ENCODE peak calls at places on chromosomes 6 and 20, in five cellular contexts. S, I, W, M and H are unnamed samples.
A peak's percentile ranks its signal among the peaks of the same experiment; 100 is the strongest.

GRCh38 chr6:7184502-7184901 is 76.7 kb downstream of the RREB1 start:
- DNase-seq in W (no peak), M (no peak), S (no peak), I (peak; percentile 74), H (peak; percentile 13)

GRCh38 chr20:41643504-41643938 is 25.3 kb upstream of the CHD6 start:
- DNase-seq in I (peak; percentile 71), W (no peak), S (peak; percentile 76), M (no peak), H (peak; percentile 54)

GRCh38 chr6:153130515-153131036 is 506 bp downstream of the RGS17 start:
- DNase-seq in W (no peak), S (peak; percentile 49), I (peak; percentile 16), M (no peak), H (peak; percentile 17)

GRCh38 chr6:149628865-149629544 is 19.5 kb downstream of the KATNA1 start:
- DNase-seq in I (peak; percentile 49), S (no peak), W (no peak), M (no peak), H (no peak)

GRCh38 chr6:93523365-93523764 is 104.0 kb upstream of the EPHA7 start:
- DNase-seq in M (no peak), W (no peak), S (no peak), I (no peak), H (no peak)

GRCh38 chr20:43955244-43956191 is 40.9 kb downstream of the TOX2 start:
- DNase-seq in I (peak; percentile 95), M (peak; percentile 35), W (peak; percentile 16), S (no peak), H (peak; percentile 99)

GRCh38 chr6:36694616-36695015 is 3.0 kb upstream of the RAB44 start:
- DNase-seq in I (no peak), S (no peak), M (no peak), W (no peak), H (no peak)

GRCh38 chr6:112235956-112236355 is 18.4 kb downstream of the LAMA4 start:
- DNase-seq in W (no peak), S (no peak), I (peak; percentile 33), M (no peak), H (no peak)

GRCh38 chr6:25866011-25866410 is 8.0 kb downstream of the SLC17A3 start:
- DNase-seq in W (no peak), M (peak; percentile 79), S (no peak), I (no peak), H (no peak)

GRCh38 chr20:9646375-9646774 is 132.0 kb downstream of the LAMP5 start:
- DNase-seq in W (no peak), S (no peak), I (no peak), M (no peak), H (no peak)

GRCh38 chr6:7758456-7758855 is 32.6 kb downstream of the BMP6 start:
- DNase-seq in I (peak; percentile 40), W (no peak), M (no peak), S (no peak), H (peak; percentile 38)

GRCh38 chr6:15791401-15792137 is 128.7 kb upstream of the DTNBP1 start:
- DNase-seq in I (peak; percentile 65), W (no peak), S (no peak), M (no peak), H (no peak)

GRCh38 chr6:21074484-21074883 is 519.1 kb upstream of the SOX4 start:
- DNase-seq in M (no peak), I (no peak), W (no peak), S (no peak), H (no peak)

GRCh38 chr6:162467679-162468078 is 259.9 kb downstream of the PRKN start:
- DNase-seq in S (peak; percentile 24), I (no peak), W (no peak), M (no peak), H (no peak)

GRCh38 chr6:45991189-45991588 is 24.5 kb downstream of the CLIC5 start:
- DNase-seq in W (no peak), S (no peak), I (no peak), M (no peak), H (no peak)

GRCh38 chr6:156658186-156658585 is 119.0 kb upstream of the ARID1B start:
- DNase-seq in I (no peak), S (no peak), M (no peak), W (peak; percentile 23), H (no peak)

GRCh38 chr6:158031445-158032353 is 50.0 kb downstream of the SYNJ2 start:
- DNase-seq in I (no peak), W (peak; percentile 27), S (peak; percentile 70), M (no peak), H (no peak)

GRCh38 chr6:74369556-74369993 is 673.6 kb downstream of the CD109 start:
- DNase-seq in W (no peak), S (no peak), I (peak; percentile 90), M (no peak), H (no peak)

GRCh38 chr6:144158133-144158532 is 7.8 kb downstream of the STX11 start:
- DNase-seq in I (no peak), S (no peak), M (no peak), W (peak; percentile 54), H (peak; percentile 41)

GRCh38 chr6:73491371-73491770 is 29.5 kb downstream of the EEF1A1 start:
- DNase-seq in W (no peak), S (no peak), I (peak; percentile 7), M (no peak), H (no peak)

GRCh38 chr20:43731469-43731868 is 4.7 kb upstream of the GTSF1L start:
- DNase-seq in I (no peak), M (no peak), S (peak; percentile 42), W (no peak), H (no peak)

GRCh38 chr20:59598625-59599310 is 5.6 kb upstream of the PHACTR3 start:
- DNase-seq in S (peak; percentile 37), I (peak; percentile 37), W (no peak), M (no peak), H (peak; percentile 87)

GRCh38 chr6:157054531-157054979 is 268.8 kb downstream of the TMEM242 start:
- DNase-seq in M (peak; percentile 72), S (no peak), W (no peak), I (no peak), H (no peak)